ENCODE peak calls at places on chromosomes 6 and 20, in ten cellular contexts. U is HTR-8/SVneo, P is cardiac muscle cell, Y is hippocampal formation, H is RCC 7860, I is fibroblast of gingiva, E is mucosa of gallbladder, F is activated T-cell treated with anti-CD3 and anti-CD28 coated beads for 1 hour, O is EH, T is NT2/D1. Q is an unnamed sample.
A peak's percentile ranks its signal among the peaks of the same experiment; 100 is the strongest.

GRCh38 chr6:159113223-159113622 is 56.0 kb upstream of the FNDC1 start:
- DNase-seq in U (no peak), P (no peak), Y (no peak), H (no peak), I (no peak), E (no peak), F (no peak), O (no peak), T (no peak), Q (no peak)

GRCh38 chr6:37673436-37673835 is 24.2 kb downstream of the MDGA1 start:
- DNase-seq in U (no peak), P (no peak), Y (peak; percentile 37), H (no peak), I (no peak), E (no peak), F (no peak), O (no peak), T (no peak), Q (peak; percentile 74)

GRCh38 chr6:139152892-139153271 is 18.0 kb downstream of the HECA start:
- DNase-seq in U (no peak), P (no peak), Y (no peak), H (no peak), I (peak; percentile 20), E (no peak), F (no peak), O (peak; percentile 44), T (no peak), Q (no peak)

GRCh38 chr20:38603286-38603685 is 1.7 kb downstream of the ARHGAP40 start:
- DNase-seq in U (no peak), P (no peak), Y (no peak), H (no peak), I (no peak), E (no peak), F (no peak), O (no peak), T (no peak), Q (no peak)

GRCh38 chr6:156779206-156780116 is 2.3 kb downstream of the ARID1B start:
- DNase-seq in U (no peak), P (no peak), Y (no peak), H (no peak), I (no peak), E (peak; percentile 35), F (peak; percentile 35), O (peak; percentile 40), T (no peak), Q (peak; percentile 54)

GRCh38 chr6:37289931-37290330 is 32.0 kb upstream of the TMEM217 start:
- DNase-seq in U (no peak), P (no peak), Y (no peak), H (no peak), I (no peak), E (no peak), F (no peak), O (peak; percentile 8), T (no peak), Q (no peak)

GRCh38 chr20:56440346-56441007 is 27.9 kb upstream of the RTF2 start:
- DNase-seq in U (no peak), P (no peak), Y (no peak), H (no peak), I (no peak), E (no peak), F (no peak), O (peak; percentile 46), T (no peak), Q (no peak)

GRCh38 chr6:61909541-61909940 is 376.5 kb downstream of the KHDRBS2 start:
- DNase-seq in U (no peak), P (no peak), Y (no peak), H (no peak), I (no peak), E (no peak), F (no peak), O (no peak), T (no peak), Q (peak; percentile 79)

GRCh38 chr6:37188962-37189510 is 19.1 kb downstream of the PIM1 start:
- DNase-seq in U (no peak), P (no peak), Y (no peak), H (no peak), I (no peak), E (no peak), F (no peak), O (peak; percentile 59), T (no peak), Q (no peak)

GRCh38 chr6:40722553-40723258 is 135.5 kb upstream of the LRFN2 start:
- DNase-seq in U (no peak), P (no peak), Y (no peak), H (no peak), I (no peak), E (no peak), F (no peak), O (peak; percentile 36), T (no peak), Q (no peak)

GRCh38 chr6:105799051-105799450 is 287.1 kb upstream of the PRDM1 start:
- DNase-seq in U (no peak), P (no peak), Y (peak; percentile 38), H (no peak), I (peak; percentile 89), E (no peak), F (no peak), O (peak; percentile 72), T (no peak), Q (peak; percentile 88)

GRCh38 chr20:11216451-11217314 is 542.9 kb upstream of the JAG1 start:
- DNase-seq in U (peak; percentile 13), P (peak; percentile 77), Y (no peak), H (no peak), I (peak; percentile 50), E (no peak), F (no peak), O (peak; percentile 89), T (no peak), Q (no peak)

GRCh38 chr6:149169761-149170359 is 147.7 kb upstream of the TAB2 start:
- DNase-seq in U (peak; percentile 13), P (no peak), Y (no peak), H (no peak), I (peak; percentile 39), E (no peak), F (no peak), O (peak; percentile 13), T (no peak), Q (no peak)

GRCh38 chr6:112956696-112957525 is 609.8 kb downstream of the RFPL4B start:
- DNase-seq in U (no peak), P (peak; percentile 99), Y (no peak), H (no peak), I (peak; percentile 86), E (no peak), F (no peak), O (peak; percentile 83), T (no peak), Q (no peak)